ENCODE peak calls at places on chromosome 14, in nine cellular contexts. Z is kidney epithelial cell, G is astrocyte, N is fibroblast of lung, R is fibroblast of pulmonary artery, X is fibroblast of the aortic adventitia, Q is brain microvascular endothelial cell, P is hepatocyte, K is uterus. M is an unnamed sample.
A peak's percentile ranks its signal among the peaks of the same experiment; 100 is the strongest.

GRCh38 chr14:22613091-22613695 is 15.1 kb downstream of the ABHD4 start:
- DNase-seq in Z (no peak), G (no peak), N (peak; percentile 20), R (no peak), X (peak; percentile 25), Q (no peak), P (no peak), K (no peak), M (no peak)

GRCh38 chr14:64722842-64723447 is 18.7 kb downstream of the PLEKHG3 start:
- DNase-seq in Z (no peak), G (no peak), N (no peak), R (no peak), X (no peak), Q (no peak), P (no peak), K (no peak), M (no peak)

GRCh38 chr14:94423465-94424056 is 29.0 kb downstream of the SERPINA11 start:
- DNase-seq in Z (peak; percentile 10), G (peak; percentile 27), N (peak; percentile 55), R (peak; percentile 79), X (peak; percentile 72), Q (peak; percentile 68), P (peak; percentile 87), K (peak; percentile 25), M (peak; percentile 80)

GRCh38 chr14:33914676-33915516 is 36.0 kb downstream of the EGLN3 start:
- DNase-seq in Z (peak; percentile 57), G (peak; percentile 85), N (peak; percentile 90), R (peak; percentile 90), X (peak; percentile 48), Q (peak; percentile 81), P (peak; percentile 77), K (no peak), M (no peak)

GRCh38 chr14:65222434-65222833 is 120.1 kb upstream of the MAX start:
- DNase-seq in Z (no peak), G (peak; percentile 40), N (peak; percentile 57), R (peak; percentile 81), X (peak; percentile 83), Q (peak; percentile 59), P (peak; percentile 68), K (no peak), M (peak; percentile 78)

GRCh38 chr14:100620437-100621100 is 33.4 kb upstream of the BEGAIN start:
- DNase-seq in Z (no peak), G (no peak), N (no peak), R (no peak), X (no peak), Q (no peak), P (no peak), K (peak; percentile 7), M (no peak)

GRCh38 chr14:32939254-32940065 is 781 bp downstream of the NPAS3 start:
- DNase-seq in Z (no peak), G (peak; percentile 75), N (peak; percentile 86), R (peak; percentile 77), X (peak; percentile 47), Q (peak; percentile 71), P (peak; percentile 81), K (peak; percentile 82), M (peak; percentile 26)

GRCh38 chr14:57749267-57749666 is 116.6 kb downstream of the SLC35F4 start:
- DNase-seq in Z (no peak), G (peak; percentile 51), N (peak; percentile 62), R (peak; percentile 53), X (peak; percentile 51), Q (peak; percentile 48), P (no peak), K (no peak), M (no peak)

GRCh38 chr14:100621806-100622205 is 34.6 kb upstream of the BEGAIN start:
- DNase-seq in Z (no peak), G (no peak), N (no peak), R (no peak), X (no peak), Q (no peak), P (no peak), K (peak; percentile 6), M (no peak)

GRCh38 chr14:105844810-105845724 is 318.7 kb downstream of the TMEM121 start:
- DNase-seq in Z (no peak), G (no peak), N (no peak), R (no peak), X (no peak), Q (no peak), P (no peak), K (peak; percentile 8), M (no peak)

GRCh38 chr14:31410048-31410654 is 10.2 kb downstream of the HEATR5A start:
- DNase-seq in Z (no peak), G (no peak), N (no peak), R (no peak), X (no peak), Q (no peak), P (no peak), K (no peak), M (no peak)

GRCh38 chr14:78836777-78837176 is 666.6 kb downstream of the NRXN3 start:
- DNase-seq in Z (peak; percentile 18), G (peak; percentile 48), N (peak; percentile 65), R (peak; percentile 60), X (peak; percentile 52), Q (peak; percentile 51), P (peak; percentile 72), K (no peak), M (peak; percentile 75)

GRCh38 chr14:92637228-92637627 is 111.2 kb downstream of the LGMN start:
- DNase-seq in Z (no peak), G (no peak), N (peak; percentile 15), R (peak; percentile 28), X (no peak), Q (peak; percentile 49), P (no peak), K (no peak), M (no peak)

GRCh38 chr14:21498540-21499526 is 12.3 kb downstream of the METTL3 start:
- DNase-seq in Z (no peak), G (peak; percentile 16), N (peak; percentile 28), R (peak; percentile 64), X (peak; percentile 63), Q (peak; percentile 43), P (peak; percentile 76), K (no peak), M (peak; percentile 57)

GRCh38 chr14:83300454-83301064 is 1766.9 kb upstream of the SEL1L start:
- DNase-seq in Z (no peak), G (peak; percentile 2), N (peak; percentile 10), R (peak; percentile 60), X (peak; percentile 22), Q (peak; percentile 21), P (peak; percentile 60), K (no peak), M (peak; percentile 5)

GRCh38 chr14:101587403-101587998 is 26.2 kb downstream of the DIO3 start:
- DNase-seq in Z (no peak), G (no peak), N (peak; percentile 3), R (no peak), X (no peak), Q (no peak), P (no peak), K (no peak), M (no peak)

GRCh38 chr14:68621400-68622365 is 171.2 kb downstream of the ZFP36L1 start:
- DNase-seq in Z (no peak), G (peak; percentile 60), N (peak; percentile 62), R (peak; percentile 80), X (peak; percentile 80), Q (peak; percentile 78), P (no peak), K (no peak), M (no peak)

GRCh38 chr14:34220921-34221320 is 241.1 kb downstream of the SPTSSA start:
- DNase-seq in Z (no peak), G (no peak), N (no peak), R (no peak), X (no peak), Q (no peak), P (no peak), K (no peak), M (peak; percentile 20)

GRCh38 chr14:99860219-99860618 is 67.0 kb downstream of the EML1 start:
- DNase-seq in Z (no peak), G (no peak), N (no peak), R (no peak), X (no peak), Q (no peak), P (no peak), K (no peak), M (no peak)

GRCh38 chr14:24369907-24370687 is 2.1 kb downstream of the NFATC4 start:
- DNase-seq in Z (no peak), G (no peak), N (no peak), R (no peak), X (no peak), Q (no peak), P (no peak), K (no peak), M (no peak)
- TF ChIP-seq CTCF in Z (no peak), G (no peak), N (no peak), R (no peak), X (no peak), Q (no peak), P (no peak), K (no peak), M (no peak)

GRCh38 chr14:103105580-103106168 is 11.1 kb downstream of the EXOC3L4 start:
- DNase-seq in Z (no peak), G (no peak), N (no peak), R (no peak), X (no peak), Q (no peak), P (no peak), K (no peak), M (peak; percentile 63)
- H3K4me3 ChIP-seq in Z (no peak overlapping the region), G (no peak overlapping the region), N (no peak overlapping the region), R (no peak overlapping the region), X (no peak overlapping the region), Q (no peak overlapping the region), P (no peak overlapping the region), K (no peak overlapping the region), M (no peak overlapping the region)

GRCh38 chr14:90615444-90616095 is 200.7 kb downstream of the TTC7B start:
- DNase-seq in Z (no peak), G (no peak), N (no peak), R (no peak), X (no peak), Q (no peak), P (no peak), K (no peak), M (no peak)

GRCh38 chr14:90616313-90616712 is 199.9 kb downstream of the TTC7B start:
- DNase-seq in Z (no peak), G (no peak), N (no peak), R (no peak), X (no peak), Q (no peak), P (no peak), K (no peak), M (no peak)

GRCh38 chr14:90619911-90620310 is 196.3 kb downstream of the TTC7B start:
- DNase-seq in Z (no peak), G (no peak), N (no peak), R (no peak), X (no peak), Q (no peak), P (no peak), K (no peak), M (no peak)

GRCh38 chr14:90616881-90617280 is 199.3 kb downstream of the TTC7B start:
- DNase-seq in Z (no peak), G (no peak), N (peak; percentile 19), R (peak; percentile 20), X (no peak), Q (no peak), P (no peak), K (no peak), M (no peak)

GRCh38 chr14:90617942-90618341 is 198.3 kb downstream of the TTC7B start:
- DNase-seq in Z (no peak), G (no peak), N (no peak), R (no peak), X (no peak), Q (no peak), P (no peak), K (no peak), M (no peak)
- TF ChIP-seq CTCF in Z (no peak), G (no peak), N (no peak), R (no peak), X (no peak), Q (no peak), P (no peak), K (no peak), M (no peak)

GRCh38 chr14:37585101-37585479 is 10.0 kb downstream of the FOXA1 start:
- DNase-seq in Z (no peak), G (no peak), N (no peak), R (no peak), X (no peak), Q (no peak), P (peak; percentile 36), K (no peak), M (no peak)
- H3K4me3 ChIP-seq in Z (no peak overlapping the region), G (no peak overlapping the region), N (no peak overlapping the region), R (no peak overlapping the region), X (no peak overlapping the region), Q (no peak overlapping the region), P (no peak overlapping the region), K (no peak overlapping the region), M (no peak overlapping the region)

M was measured in GM12865.